ENCODE peak calls at places on chromosome 12, in five cellular contexts. O is left ventricle myocardium inferior, L is testis, Y is GM12878, A is Caco-2. T is an unnamed sample. For H3K27me3, the result is how much of the 10 kb centered on the place peaks cover.

GRCh38 chr12:75944097-75944904 is 87.3 kb downstream of the PHLDA1 start:
- DNase-seq in O (no peak), L (no peak), Y (peak), A (no peak), T (peak)

GRCh38 chr12:113299619-113300237 is 35.2 kb downstream of the SLC8B1 start:
- DNase-seq in O (peak), L (peak), Y (no peak), A (peak), T (no peak)

GRCh38 chr12:108302471-108303311 is 36.4 kb downstream of the CMKLR1 start:
- DNase-seq in O (peak), L (peak), Y (no peak), A (peak), T (no peak)

GRCh38 chr12:80472912-80473500 is 29.0 kb downstream of the PTPRQ start:
- DNase-seq in O (no peak), L (no peak), Y (peak), A (no peak), T (peak)

GRCh38 chr12:112463478-112463877 is 44.7 kb downstream of the PTPN11 start:
- DNase-seq in O (no peak), L (no peak), Y (peak), A (no peak), T (peak)

GRCh38 chr12:20220339-20220738 is 148.0 kb upstream of the PDE3A start:
- DNase-seq in O (no peak), L (no peak), Y (peak), A (peak), T (no peak)

GRCh38 chr12:13278249-13278787 is 81.8 kb downstream of the EMP1 start:
- DNase-seq in O (peak), L (peak), Y (no peak), A (no peak), T (peak)

GRCh38 chr12:63882844-63883243 is 38.3 kb downstream of the SRGAP1 start:
- DNase-seq in O (peak), L (no peak), Y (no peak), A (no peak), T (no peak)

GRCh38 chr12:126248871-126249403 is 1183.7 kb downstream of the AACS start:
- DNase-seq in O (no peak), L (no peak), Y (no peak), A (no peak), T (no peak)

GRCh38 chr12:67697443-67697842 is 48.9 kb downstream of the DYRK2 start:
- DNase-seq in O (no peak), L (no peak), Y (no peak), A (no peak), T (peak)

GRCh38 chr12:42372154-42372791 is 46.3 kb downstream of the PPHLN1 start:
- DNase-seq in O (no peak), L (no peak), Y (peak), A (no peak), T (peak)

GRCh38 chr12:47273191-47273626 is 193.4 kb upstream of the AMIGO2 start:
- DNase-seq in O (no peak), L (no peak), Y (no peak), A (no peak), T (no peak)

GRCh38 chr12:111303531-111303930 is 65.4 kb downstream of the PHETA1 start:
- DNase-seq in O (no peak), L (no peak), Y (no peak), A (no peak), T (no peak)

GRCh38 chr12:109968032-109968420 is 28.1 kb downstream of the GIT2 start:
- DNase-seq in O (no peak), L (no peak), Y (no peak), A (no peak), T (no peak)

GRCh38 chr12:113065126-113066007 is 8.8 kb downstream of the DTX1 start:
- DNase-seq in O (no peak), L (peak), Y (no peak), A (no peak), T (no peak)

GRCh38 chr12:89273525-89273924 is 78.8 kb downstream of the DUSP6 start:
- DNase-seq in O (no peak), L (no peak), Y (no peak), A (no peak), T (no peak)

GRCh38 chr12:96400631-96401060 is 407 bp upstream of the CDK17 start:
- DNase-seq in O (no peak), L (no peak), Y (peak), A (no peak), T (no peak)

GRCh38 chr12:124906606-124907261 is 7.7 kb downstream of the UBC start:
- DNase-seq in O (peak), L (peak), Y (peak), A (peak), T (no peak)

GRCh38 chr12:8846305-8846704 is 23.9 kb downstream of the A2ML1 start:
- DNase-seq in O (no peak), L (no peak), Y (no peak), A (no peak), T (no peak)

GRCh38 chr12:130664252-130664651 is 51.8 kb downstream of the RIMBP2 start:
- DNase-seq in O (no peak), L (no peak), Y (no peak), A (no peak), T (no peak)

GRCh38 chr12:124026755-124027745 is 54.0 kb downstream of the ZNF664 start:
- DNase-seq in O (no peak), L (no peak), Y (no peak), A (no peak), T (no peak)

GRCh38 chr12:90943248-90943647 is 11.7 kb downstream of the CCER1 start:
- DNase-seq in O (no peak), L (no peak), Y (no peak), A (no peak), T (no peak)

GRCh38 chr12:1812650-1813302 is 7.6 kb upstream of the LRTM2 start:
- DNase-seq in O (no peak), L (no peak), Y (no peak), A (no peak), T (no peak)

GRCh38 chr12:49046129-49046895 is 14.3 kb downstream of the KMT2D start:
- DNase-seq in O (no peak), L (no peak), Y (no peak), A (no peak), T (no peak)

GRCh38 chr12:7130791-7131501 is 775 bp downstream of the CLSTN3 start:
- DNase-seq in O (peak), L (peak), Y (no peak), A (peak), T (peak)
- TF ChIP-seq CTCF in O (no peak), L (no peak), Y (no peak), A (no peak), T (peak)

GRCh38 chr12:98453070-98453469 is 62.3 kb upstream of the TMPO start:
- DNase-seq in O (no peak), L (no peak), Y (no peak), A (no peak), T (no peak)
- H3K4me3 ChIP-seq in O (no peak), L (no peak), Y (no peak), A (no peak), T (no peak)

DNA sequence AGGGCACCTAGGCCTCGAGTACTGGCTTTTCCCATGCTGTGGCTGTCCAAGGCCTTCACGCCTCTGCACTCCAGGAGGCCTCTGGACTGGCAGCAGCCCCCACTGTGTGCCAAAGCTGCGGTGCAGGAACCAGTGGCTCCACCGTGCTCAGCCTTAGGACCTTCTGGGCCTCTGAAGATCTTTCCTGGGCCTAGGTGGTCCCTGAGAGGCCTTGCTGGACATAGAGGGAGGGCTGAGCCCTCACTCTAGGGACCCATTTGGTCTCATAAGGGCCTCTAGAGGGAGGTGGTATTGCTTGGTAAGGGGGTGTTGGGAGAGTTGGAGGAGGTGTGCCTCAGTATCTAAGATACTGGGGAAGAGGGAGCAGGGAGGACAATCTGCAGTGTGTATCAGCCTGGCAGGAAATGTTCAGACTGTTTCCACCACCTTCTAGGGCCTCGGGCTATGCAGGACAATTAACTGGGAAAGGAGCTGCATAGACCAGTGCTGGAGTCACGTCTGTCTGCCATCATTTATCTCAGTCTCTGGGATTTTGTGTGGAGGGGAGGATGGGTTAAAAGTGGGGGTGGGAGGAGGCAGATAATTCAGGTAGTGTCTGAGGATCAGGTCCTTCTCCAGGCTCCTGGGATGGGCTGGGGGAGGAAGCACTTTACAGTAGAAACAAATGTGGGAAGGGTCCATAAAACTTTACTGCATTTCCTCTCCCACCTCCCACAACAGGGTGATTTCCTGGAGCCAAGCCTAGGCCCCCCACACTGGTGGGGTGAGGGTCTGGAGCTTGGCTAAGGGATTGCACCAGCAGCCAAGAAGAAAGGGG is 2.9 kb downstream of the HOXC5 start:
- DNase-seq in O (no peak), L (no peak), Y (no peak), A (no peak), T (no peak)
- H3K27me3 ChIP-seq in O (half or more), L (under half), Y (under half), A (under half), T (under half)

GRCh38 chr12:57815177-57816000 is 3.1 kb downstream of the AVIL start:
- DNase-seq in O (no peak), L (no peak), Y (no peak), A (no peak), T (no peak)
- TF ChIP-seq CTCF in O (no peak), L (no peak), Y (no peak), A (peak), T (no peak)

GRCh38 chr12:114676142-114676741 is 7.7 kb downstream of the TBX3 start:
- DNase-seq in O (no peak), L (no peak), Y (no peak), A (no peak), T (no peak)
- H3K4me3 ChIP-seq in O (peak), L (no peak), Y (no peak), A (no peak), T (no peak)

DNA sequence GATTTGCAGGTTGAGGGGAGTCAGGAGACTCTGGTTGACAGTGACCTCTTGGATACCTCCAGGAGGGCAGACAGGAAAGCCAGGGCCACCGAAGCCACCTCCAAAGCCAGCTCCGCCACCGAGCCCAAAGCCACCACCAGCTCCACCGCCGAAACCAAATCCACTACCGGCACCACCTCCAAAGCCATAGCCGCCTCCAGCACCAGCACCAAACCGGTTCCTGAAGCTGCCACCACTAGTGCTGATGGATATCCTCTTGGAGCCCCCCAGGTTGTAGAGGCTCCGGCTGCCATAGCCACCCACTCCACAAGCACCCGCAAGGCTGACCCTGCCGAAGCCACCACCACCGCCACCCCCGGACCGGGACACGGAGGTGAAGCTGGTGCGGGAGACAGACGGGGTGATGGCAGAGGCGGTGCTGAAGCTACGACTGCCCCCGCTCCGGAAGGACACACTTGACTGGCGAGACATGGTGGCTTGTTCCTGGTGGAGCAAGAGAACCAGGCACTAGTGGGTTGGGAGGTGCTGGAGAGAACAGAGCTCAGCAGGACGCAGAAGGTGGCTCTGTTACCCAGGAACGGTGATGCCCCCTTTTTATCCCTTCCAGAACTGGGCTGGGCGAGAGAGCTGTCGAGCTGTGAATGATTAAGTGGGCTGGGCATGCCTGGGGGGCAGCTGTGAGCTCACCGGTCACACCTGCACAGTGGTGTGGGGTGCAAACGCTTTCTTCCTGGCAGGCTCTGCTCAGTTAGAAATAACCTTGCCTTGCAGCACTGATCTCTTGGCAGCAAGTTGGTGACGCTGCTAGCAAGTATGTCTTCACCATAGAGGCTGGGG is at the start of gene KRT5:
- DNase-seq in O (no peak), L (no peak), Y (no peak), A (peak), T (no peak)
- H3K27me3 ChIP-seq in O (under half), L (under half), Y (under half), A (under half), T (under half)

GRCh38 chr12:25825494-25825893 is 133.0 kb upstream of the RASSF8 start:
- DNase-seq in O (no peak), L (no peak), Y (no peak), A (no peak), T (no peak)
- TF ChIP-seq CTCF in O (no peak), L (no peak), Y (no peak), A (peak), T (peak)

GRCh38 chr12:77736219-77736965 is 94.3 kb upstream of the NAV3 start:
- DNase-seq in O (no peak), L (no peak), Y (no peak), A (no peak), T (no peak)

GRCh38 chr12:77746108-77746507 is 84.6 kb upstream of the NAV3 start:
- DNase-seq in O (no peak), L (no peak), Y (peak), A (no peak), T (peak)

GRCh38 chr12:77742631-77743030 is 88.1 kb upstream of the NAV3 start:
- DNase-seq in O (no peak), L (no peak), Y (no peak), A (no peak), T (no peak)

GRCh38 chr12:77741974-77742517 is 88.6 kb upstream of the NAV3 start:
- DNase-seq in O (no peak), L (no peak), Y (no peak), A (no peak), T (no peak)
- H3K4me3 ChIP-seq in O (no peak), L (no peak), Y (no peak), A (no peak), T (no peak)

GRCh38 chr12:44848771-44849085 is 27.4 kb downstream of the NELL2 start:
- DNase-seq in O (no peak), L (no peak), Y (peak), A (no peak), T (peak)

GRCh38 chr12:44847888-44848770 is 28.0 kb downstream of the NELL2 start:
- DNase-seq in O (no peak), L (no peak), Y (peak), A (no peak), T (peak)

GRCh38 chr12:44847403-44847802 is 28.7 kb downstream of the NELL2 start:
- DNase-seq in O (no peak), L (no peak), Y (no peak), A (no peak), T (peak)

GRCh38 chr12:44842669-44843068 is 33.4 kb downstream of the NELL2 start:
- DNase-seq in O (no peak), L (no peak), Y (no peak), A (no peak), T (no peak)

DNA sequence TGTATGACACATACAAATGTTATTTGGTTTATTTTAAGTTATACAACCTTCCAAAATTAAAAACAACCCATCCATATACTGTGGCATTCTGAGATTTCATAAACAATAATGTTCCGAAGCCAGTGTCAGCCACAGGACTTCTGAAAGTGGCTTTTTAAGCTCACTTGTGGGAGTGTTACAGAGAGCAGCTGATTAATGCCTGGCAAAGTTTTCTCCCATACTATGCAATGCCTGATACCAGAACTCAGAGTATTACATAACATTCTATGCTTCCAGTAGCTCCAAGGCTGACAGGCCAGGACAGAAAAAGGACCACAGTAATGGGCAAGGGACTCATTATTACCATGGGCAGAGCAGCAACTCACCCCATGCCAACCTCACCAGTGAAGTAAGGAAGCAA is 29.3 kb downstream of the NELL2 start:
- DNase-seq in O (no peak), L (no peak), Y (no peak), A (no peak), T (no peak)
- H3K27me3 ChIP-seq in O (under half), L (under half), Y (under half), A (under half), T (under half)